ENCODE peak calls at places on chromosome 20, in nine cellular contexts. E is A549, I is brain microvascular endothelial cell, Z is cardiac muscle cell, L is mammary epithelial cell, T is epithelial cell of proximal tubule, B is ascending aorta, M is OCI-LY7, N is AG10803. X is an unnamed sample.

GRCh38 chr20:6473197-6473596 is 294.3 kb upstream of the BMP2 start:
- DNase-seq in I (peak), T (no peak), Z (no peak), M (no peak), E (no peak), L (peak), B (no peak), N (no peak), X (peak)

GRCh38 chr20:18287546-18287914 is 797 bp upstream of the ZNF133 start:
- DNase-seq in E (no peak), L (no peak), B (no peak), Z (no peak), I (no peak), M (no peak), T (no peak), N (no peak), X (no peak)

GRCh38 chr20:23889775-23890187 is 10.2 kb upstream of the CST5 start:
- DNase-seq in L (peak), M (peak), B (no peak), E (peak), I (peak), T (no peak), N (peak), Z (peak), X (peak)

GRCh38 chr20:20568604-20569205 is 143.7 kb downstream of the RALGAPA2 start:
- DNase-seq in N (peak), L (no peak), E (peak), I (peak), Z (peak), T (no peak), B (no peak), M (peak), X (peak)

GRCh38 chr20:39897781-39898466 is 791.1 kb downstream of the MAFB start:
- DNase-seq in B (no peak), Z (no peak), I (no peak), N (peak), M (no peak), E (no peak), T (no peak), L (no peak), X (no peak)

GRCh38 chr20:8589956-8590355 is 457.9 kb downstream of the PLCB1 start:
- DNase-seq in L (no peak), Z (no peak), N (no peak), B (no peak), E (no peak), I (peak), T (no peak), M (no peak), X (no peak)

GRCh38 chr20:7926767-7927166 is 13.5 kb downstream of the HAO1 start:
- DNase-seq in Z (peak), B (no peak), T (no peak), N (peak), E (peak), I (peak), L (no peak), M (peak), X (peak)

GRCh38 chr20:59071224-59071623 is 28.6 kb upstream of the PRELID3B start:
- DNase-seq in E (no peak), L (no peak), I (no peak), Z (no peak), B (no peak), M (no peak), T (no peak), N (no peak), X (no peak)

GRCh38 chr20:49032455-49032854 is 13.7 kb upstream of the CSE1L start:
- DNase-seq in Z (no peak), T (no peak), I (no peak), B (no peak), N (no peak), M (no peak), L (no peak), E (no peak), X (no peak)

GRCh38 chr20:50762435-50763201 is 31.2 kb downstream of the PARD6B start:
- DNase-seq in T (no peak), L (peak), Z (no peak), I (peak), B (peak), E (peak), N (peak), M (no peak), X (peak)

GRCh38 chr20:32544893-32545840 is 40.0 kb downstream of the NOL4L start:
- DNase-seq in N (no peak), L (no peak), Z (no peak), I (peak), T (no peak), E (no peak), M (no peak), B (no peak), X (no peak)

GRCh38 chr20:62805711-62806382 is 1.2 kb downstream of the OGFR start:
- DNase-seq in L (no peak), E (no peak), Z (no peak), I (no peak), T (no peak), N (no peak), M (no peak), B (no peak), X (no peak)

GRCh38 chr20:31670371-31671228 is 32.9 kb downstream of the COX4I2 start:
- DNase-seq in N (no peak), T (no peak), L (no peak), Z (peak), M (no peak), I (peak), E (no peak), B (no peak), X (no peak)

GRCh38 chr20:59181936-59182335 is 18.3 kb downstream of the ZNF831 start:
- DNase-seq in T (no peak), Z (no peak), M (no peak), L (no peak), I (no peak), N (no peak), E (no peak), B (no peak), X (no peak)

GRCh38 chr20:51237278-51237677 is 214.4 kb upstream of the KCNG1 start:
- DNase-seq in N (peak), M (no peak), L (no peak), B (no peak), I (peak), T (no peak), Z (no peak), E (no peak), X (peak)

GRCh38 chr20:21522479-21523397 is 8.9 kb upstream of the NKX2-2 start:
- DNase-seq in I (no peak), E (no peak), N (no peak), B (no peak), T (no peak), Z (no peak), L (no peak), M (no peak), X (no peak)

GRCh38 chr20:62054451-62054953 is 11.2 kb downstream of the TAF4 start:
- DNase-seq in Z (no peak), I (no peak), T (no peak), E (no peak), B (no peak), M (no peak), L (no peak), N (no peak), X (no peak)

GRCh38 chr20:60583741-60584140 is 625.5 kb downstream of the CDH26 start:
- DNase-seq in I (no peak), T (no peak), N (peak), E (no peak), Z (no peak), M (no peak), B (no peak), L (peak), X (no peak)

GRCh38 chr20:19880256-19881079 is 122.4 kb downstream of the RIN2 start:
- DNase-seq in T (peak), L (peak), I (peak), E (peak), N (peak), B (no peak), Z (no peak), M (no peak), X (peak)

GRCh38 chr20:32528291-32528891 is 56.7 kb downstream of the NOL4L start:
- DNase-seq in L (no peak), E (no peak), M (no peak), T (no peak), B (no peak), Z (peak), N (no peak), I (no peak), X (no peak)

GRCh38 chr20:8853805-8854338 is 215.0 kb upstream of the PLCB4 start:
- DNase-seq in Z (peak), N (peak), M (peak), B (no peak), T (peak), L (peak), I (peak), E (peak), X (peak)

GRCh38 chr20:40938020-40938419 is 90.6 kb upstream of the TOP1 start:
- DNase-seq in Z (no peak), I (no peak), E (peak), N (no peak), L (no peak), T (no peak), B (no peak), M (peak), X (no peak)
- TF ChIP-seq CTCF in Z (no peak), I (peak), E (no peak), N (no peak), L (peak), T (no peak), B (no peak), M (peak), X (peak)

DNA sequence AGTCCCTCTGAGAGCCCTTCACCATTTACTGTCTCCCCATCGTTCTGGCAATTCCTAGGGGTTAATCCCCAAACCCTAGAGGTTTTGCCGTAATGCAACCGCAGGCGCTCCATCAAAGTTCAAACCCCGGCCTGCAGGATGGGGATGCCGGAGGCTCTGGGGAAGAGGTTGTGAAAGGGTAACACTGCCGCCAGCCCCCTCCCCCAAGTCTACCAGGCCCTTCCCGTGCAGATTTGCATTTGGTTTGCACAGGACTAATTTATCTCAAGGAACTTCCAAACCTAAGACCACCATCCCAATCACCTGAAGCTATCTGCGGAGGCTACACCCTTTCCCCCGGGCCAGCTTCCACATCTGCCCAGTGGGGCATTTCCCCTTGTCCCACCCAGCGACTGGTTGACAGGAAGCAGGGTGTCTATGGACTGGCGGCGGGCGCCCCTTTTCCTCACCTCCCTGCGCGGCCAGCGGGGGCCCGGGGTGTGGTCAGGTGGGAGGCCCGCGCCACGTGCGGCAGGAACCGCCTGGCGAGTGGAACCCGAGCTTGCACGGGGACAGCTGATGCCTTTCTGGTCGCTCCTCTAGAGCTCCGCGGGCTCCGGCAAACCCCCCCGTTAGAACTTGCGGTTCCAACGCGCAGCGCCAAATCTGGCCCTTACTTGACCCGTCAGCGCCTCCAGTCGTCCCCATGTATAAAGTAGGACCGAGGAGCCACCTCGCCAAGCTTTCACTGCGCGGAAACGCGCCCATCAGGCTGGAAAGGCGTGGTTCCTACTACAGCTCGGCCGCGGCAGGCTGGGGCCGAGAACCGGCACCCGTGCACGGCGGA is 9.4 kb upstream of the SLC4A11 start:
- DNase-seq in B (no peak), M (no peak), L (no peak), I (no peak), N (peak), T (no peak), E (no peak), Z (peak), X (peak)
- H3K4me3 ChIP-seq in B (no peak), M (no peak), L (no peak), I (peak), N (peak), T (no peak), E (no peak), Z (no peak), X (peak)

DNA sequence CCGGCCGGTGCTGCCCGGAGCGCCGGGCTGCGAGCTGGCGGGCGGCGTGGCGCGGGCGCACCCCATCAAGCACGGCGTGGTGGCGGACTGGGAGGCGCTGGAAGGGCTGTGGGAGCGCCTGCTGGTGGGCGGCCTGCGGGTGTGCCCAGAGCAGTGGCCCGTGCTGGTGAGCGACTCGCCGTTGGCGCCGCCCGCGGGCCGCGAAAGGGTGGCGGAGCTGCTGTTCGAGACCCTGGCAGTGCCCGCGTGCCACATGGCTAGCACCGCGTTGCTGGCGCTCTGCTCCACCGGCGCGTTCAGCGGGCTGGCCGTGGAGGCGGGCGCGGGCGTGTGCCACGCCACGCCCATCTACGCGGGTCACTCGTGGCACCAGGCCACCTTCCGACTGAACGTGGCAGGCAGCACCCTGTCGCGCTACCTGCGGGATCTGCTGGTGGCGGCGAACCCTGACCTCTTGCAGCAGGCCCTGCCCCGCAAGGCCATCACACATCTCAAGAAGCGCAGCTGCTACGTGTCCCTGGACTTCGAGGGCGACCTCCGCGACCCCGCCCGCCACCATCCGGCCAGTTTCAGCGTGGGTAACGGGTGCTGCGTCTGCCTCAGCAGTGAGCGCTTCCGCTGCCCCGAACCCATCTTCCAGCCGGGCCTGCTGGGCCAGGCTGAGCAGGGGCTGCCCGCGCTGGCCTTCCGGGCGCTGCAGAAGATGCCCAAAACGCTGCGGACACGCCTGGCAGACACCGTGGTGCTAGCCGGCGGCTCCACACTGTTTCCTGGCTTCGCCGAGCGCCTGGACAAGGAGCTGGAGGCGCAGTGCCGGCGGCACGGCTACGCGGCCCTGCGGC is 723 bp downstream of the ACTL10 start:
- DNase-seq in Z (no peak), N (peak), I (peak), E (no peak), B (no peak), L (peak), T (no peak), M (peak), X (peak)
- TF ChIP-seq CTCF in Z (no peak), N (no peak), I (no peak), E (peak), B (peak), L (no peak), T (no peak), M (no peak), X (no peak)

GRCh38 chr20:2026004-2026403 is 32.1 kb upstream of the PDYN start:
- DNase-seq in T (no peak), M (no peak), E (no peak), Z (no peak), I (no peak), B (no peak), N (no peak), L (no peak), X (no peak)

GRCh38 chr20:2026514-2026913 is 32.7 kb upstream of the PDYN start:
- DNase-seq in B (no peak), Z (no peak), E (no peak), L (no peak), T (no peak), N (no peak), I (no peak), M (peak), X (no peak)

GRCh38 chr20:2022163-2022562 is 28.3 kb upstream of the PDYN start:
- DNase-seq in N (no peak), I (no peak), M (no peak), B (no peak), Z (no peak), L (peak), T (no peak), E (no peak), X (no peak)

DNA sequence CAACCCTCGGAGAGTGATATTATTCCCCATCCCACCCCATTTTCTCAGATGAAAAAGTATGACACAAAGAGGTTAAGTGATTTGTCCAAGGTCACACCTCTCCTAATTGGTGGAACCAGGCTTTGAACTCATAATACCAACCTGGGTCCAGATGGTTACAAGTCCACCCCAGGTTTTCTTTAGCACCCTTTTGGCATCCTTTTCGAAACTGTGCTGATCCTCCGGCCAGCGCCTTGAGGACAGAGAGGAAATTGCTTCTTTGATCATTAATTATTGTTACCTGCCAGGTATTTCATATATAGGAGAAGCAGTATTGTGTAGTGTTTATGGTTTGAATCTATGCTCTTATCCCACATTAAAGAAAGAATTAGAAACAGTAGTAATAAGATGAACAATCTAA is 29.3 kb upstream of the PDYN start:
- DNase-seq in Z (no peak), I (no peak), E (no peak), L (peak), N (no peak), B (no peak), M (no peak), T (no peak), X (no peak)
- H3K4me3 ChIP-seq in Z (no peak), I (no peak), E (no peak), L (no peak), N (no peak), B (no peak), M (no peak), T (no peak), X (no peak)

GRCh38 chr20:43840382-43841070 is 74.1 kb upstream of the TOX2 start:
- DNase-seq in Z (no peak), N (no peak), I (no peak), B (no peak), L (no peak), E (peak), T (no peak), M (peak), X (peak)
- TF ChIP-seq CTCF in Z (peak), N (peak), I (peak), B (no peak), L (peak), E (peak), T (peak), M (peak), X (peak)

DNA sequence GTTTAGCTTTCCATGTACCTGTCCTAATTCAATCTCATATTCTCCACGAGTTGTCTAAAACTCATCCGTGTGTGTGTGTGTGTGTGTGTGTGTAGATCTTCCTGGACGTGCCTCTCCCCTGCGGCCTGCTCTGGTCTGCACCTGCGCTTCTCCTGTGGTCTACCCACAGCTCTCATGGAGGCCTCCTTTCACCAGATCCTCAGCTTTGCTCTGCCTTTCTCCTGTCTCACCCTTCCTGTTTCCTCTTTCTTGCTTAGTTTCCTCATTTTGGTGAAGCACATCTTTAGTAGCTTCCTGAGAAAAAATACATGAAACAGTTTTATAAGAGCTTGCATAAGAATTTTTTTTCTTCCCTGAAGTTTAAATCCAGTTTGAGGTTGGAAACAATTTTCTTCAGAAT is 18.1 kb downstream of the SLX4IP start:
- DNase-seq in I (no peak), T (no peak), N (no peak), E (no peak), L (no peak), Z (no peak), B (no peak), M (peak), X (no peak)
- H3K4me3 ChIP-seq in I (no peak), T (no peak), N (no peak), E (no peak), L (no peak), Z (no peak), B (no peak), M (no peak), X (no peak)

GRCh38 chr20:63831696-63832686 is 927 bp upstream of the ZBTB46 start:
- DNase-seq in Z (peak), T (no peak), B (no peak), L (no peak), M (no peak), N (no peak), E (no peak), I (no peak), X (peak)
- TF ChIP-seq CTCF in Z (no peak), T (no peak), B (no peak), L (no peak), M (no peak), N (no peak), E (no peak), I (no peak), X (no peak)

GRCh38 chr20:35837577-35838195 is 65.9 kb downstream of the PHF20 start:
- DNase-seq in B (no peak), N (peak), Z (no peak), E (no peak), I (no peak), L (no peak), T (no peak), M (no peak), X (no peak)

GRCh38 chr20:35842361-35842760 is 70.5 kb downstream of the PHF20 start:
- DNase-seq in I (no peak), L (no peak), T (no peak), Z (no peak), B (no peak), E (no peak), N (no peak), M (no peak), X (no peak)

GRCh38 chr20:35838213-35838612 is 66.4 kb downstream of the PHF20 start:
- DNase-seq in M (no peak), B (no peak), Z (no peak), I (no peak), E (no peak), T (no peak), N (no peak), L (no peak), X (no peak)

GRCh38 chr20:35839891-35840290 is 68.1 kb downstream of the PHF20 start:
- DNase-seq in T (no peak), I (no peak), L (no peak), Z (no peak), M (no peak), E (no peak), B (no peak), N (no peak), X (no peak)

DNA sequence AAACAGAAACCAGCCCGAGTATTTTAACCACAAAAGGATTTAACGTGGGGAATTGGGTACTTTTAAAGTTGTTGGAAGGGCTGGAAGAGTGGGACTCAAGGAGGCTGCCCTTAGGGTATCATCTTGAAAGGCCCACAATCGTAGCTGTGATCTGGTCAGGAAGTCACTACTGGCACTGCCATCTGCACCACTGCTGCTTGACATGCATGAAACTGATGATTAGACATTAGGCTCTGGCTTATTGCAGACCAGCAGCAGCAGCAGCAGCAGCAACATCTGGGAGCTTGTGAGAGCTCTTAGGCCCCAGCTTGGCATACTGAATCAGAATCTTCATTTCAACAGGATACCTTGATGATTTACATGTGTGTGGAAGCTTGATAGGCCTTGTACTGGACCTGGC is 68.6 kb downstream of the PHF20 start:
- DNase-seq in I (no peak), B (no peak), Z (no peak), N (no peak), E (no peak), M (no peak), T (no peak), L (no peak), X (no peak)
- H3K4me3 ChIP-seq in I (no peak), B (no peak), Z (no peak), N (no peak), E (no peak), M (no peak), T (no peak), L (no peak), X (no peak)

X was measured in cardiac fibroblast.